ENCODE peak calls at places on chromosomes 7 and 10, in nine cellular contexts. One of them, this sample, is unnamed.

GRCh38 chr10:31031205-31031665 is 430 bp downstream of the ZNF438 start:
- DNase-seq in NCI-H1436: no peak
- DNase-seq in stimulated activated CD8-positive, alpha-beta memory T cell treated with anti-CD3 and anti-CD28 coated beads, Interleukin-15, amount 100 ng/mL, for 24 hours: no peak
- DNase-seq in T1000: no peak
- DNase-seq in lower leg skin: no peak
- DNase-seq in pons: no peak
- DNase-seq in nephron progenitor cell: no peak
- DNase-seq in NCI-H2171: no peak
- DNase-seq in mucosa of gallbladder: no peak
- DNase-seq in this sample: no peak

GRCh38 chr10:96587255-96588059 is 645 bp upstream of the TM9SF3 start:
- DNase-seq in stimulated activated CD8-positive, alpha-beta memory T cell treated with anti-CD3 and anti-CD28 coated beads, Interleukin-15, amount 100 ng/mL, for 24 hours: no peak
- DNase-seq in nephron progenitor cell: no peak
- DNase-seq in NCI-H1436: no peak
- DNase-seq in mucosa of gallbladder: peak; percentile 53
- DNase-seq in lower leg skin: peak; percentile 49
- DNase-seq in pons: peak; percentile 62
- DNase-seq in T1000: peak; percentile 87
- DNase-seq in NCI-H2171: no peak
- DNase-seq in this sample: peak; percentile 49

GRCh38 chr10:93813507-93814465 is 56.0 kb downstream of the LGI1 start:
- DNase-seq in lower leg skin: no peak
- DNase-seq in NCI-H1436: peak; percentile 36
- DNase-seq in nephron progenitor cell: peak; percentile 54
- DNase-seq in NCI-H2171: no peak
- DNase-seq in stimulated activated CD8-positive, alpha-beta memory T cell treated with anti-CD3 and anti-CD28 coated beads, Interleukin-15, amount 100 ng/mL, for 24 hours: peak; percentile 6
- DNase-seq in T1000: peak; percentile 20
- DNase-seq in pons: peak; percentile 66
- DNase-seq in mucosa of gallbladder: peak; percentile 48
- DNase-seq in this sample: peak; percentile 12

GRCh38 chr10:70679498-70679897 is 7.2 kb downstream of the ADAMTS14 start:
- DNase-seq in nephron progenitor cell: no peak
- DNase-seq in stimulated activated CD8-positive, alpha-beta memory T cell treated with anti-CD3 and anti-CD28 coated beads, Interleukin-15, amount 100 ng/mL, for 24 hours: no peak
- DNase-seq in pons: no peak
- DNase-seq in NCI-H2171: peak; percentile 84
- DNase-seq in NCI-H1436: no peak
- DNase-seq in T1000: no peak
- DNase-seq in lower leg skin: peak; percentile 73
- DNase-seq in mucosa of gallbladder: no peak
- DNase-seq in this sample: no peak

GRCh38 chr10:35635576-35635975 is 6.5 kb downstream of the FZD8 start:
- DNase-seq in mucosa of gallbladder: peak; percentile 46
- DNase-seq in NCI-H1436: peak; percentile 57
- DNase-seq in NCI-H2171: peak; percentile 50
- DNase-seq in T1000: peak; percentile 26
- DNase-seq in nephron progenitor cell: peak; percentile 60
- DNase-seq in lower leg skin: peak; percentile 61
- DNase-seq in stimulated activated CD8-positive, alpha-beta memory T cell treated with anti-CD3 and anti-CD28 coated beads, Interleukin-15, amount 100 ng/mL, for 24 hours: no peak
- DNase-seq in pons: peak; percentile 84
- DNase-seq in this sample: peak; percentile 60

GRCh38 chr7:105894131-105894530 is 17.7 kb upstream of the ATXN7L1 start:
- DNase-seq in pons: no peak
- DNase-seq in nephron progenitor cell: no peak
- DNase-seq in lower leg skin: no peak
- DNase-seq in stimulated activated CD8-positive, alpha-beta memory T cell treated with anti-CD3 and anti-CD28 coated beads, Interleukin-15, amount 100 ng/mL, for 24 hours: no peak
- DNase-seq in NCI-H1436: no peak
- DNase-seq in mucosa of gallbladder: no peak
- DNase-seq in T1000: no peak
- DNase-seq in NCI-H2171: no peak
- DNase-seq in this sample: no peak

GRCh38 chr7:143013897-143014296 is 13.0 kb downstream of the OR9A2 start:
- DNase-seq in mucosa of gallbladder: no peak
- DNase-seq in nephron progenitor cell: no peak
- DNase-seq in T1000: no peak
- DNase-seq in stimulated activated CD8-positive, alpha-beta memory T cell treated with anti-CD3 and anti-CD28 coated beads, Interleukin-15, amount 100 ng/mL, for 24 hours: no peak
- DNase-seq in NCI-H2171: no peak
- DNase-seq in lower leg skin: no peak
- DNase-seq in pons: no peak
- DNase-seq in NCI-H1436: no peak
- DNase-seq in this sample: no peak

GRCh38 chr10:5891009-5891408 is 966 bp downstream of the FBH1 start:
- DNase-seq in pons: no peak
- DNase-seq in nephron progenitor cell: no peak
- DNase-seq in NCI-H1436: no peak
- DNase-seq in T1000: no peak
- DNase-seq in mucosa of gallbladder: no peak
- DNase-seq in stimulated activated CD8-positive, alpha-beta memory T cell treated with anti-CD3 and anti-CD28 coated beads, Interleukin-15, amount 100 ng/mL, for 24 hours: no peak
- DNase-seq in lower leg skin: no peak
- DNase-seq in NCI-H2171: no peak
- DNase-seq in this sample: no peak

GRCh38 chr7:40945788-40946187 is 757.1 kb downstream of the INHBA start:
- DNase-seq in pons: no peak
- DNase-seq in NCI-H1436: no peak
- DNase-seq in mucosa of gallbladder: no peak
- DNase-seq in NCI-H2171: no peak
- DNase-seq in T1000: no peak
- DNase-seq in nephron progenitor cell: no peak
- DNase-seq in stimulated activated CD8-positive, alpha-beta memory T cell treated with anti-CD3 and anti-CD28 coated beads, Interleukin-15, amount 100 ng/mL, for 24 hours: no peak
- DNase-seq in lower leg skin: no peak
- DNase-seq in this sample: no peak

GRCh38 chr7:5523052-5523711 is 99.5 kb upstream of the TNRC18 start:
- DNase-seq in T1000: peak; percentile 27
- DNase-seq in stimulated activated CD8-positive, alpha-beta memory T cell treated with anti-CD3 and anti-CD28 coated beads, Interleukin-15, amount 100 ng/mL, for 24 hours: no peak
- DNase-seq in NCI-H1436: no peak
- DNase-seq in nephron progenitor cell: no peak
- DNase-seq in mucosa of gallbladder: no peak
- DNase-seq in NCI-H2171: no peak
- DNase-seq in pons: no peak
- DNase-seq in lower leg skin: no peak
- DNase-seq in this sample: no peak

GRCh38 chr7:6178273-6179029 is 94.0 kb downstream of the CYTH3 start:
- DNase-seq in T1000: no peak
- DNase-seq in NCI-H1436: no peak
- DNase-seq in nephron progenitor cell: no peak
- DNase-seq in stimulated activated CD8-positive, alpha-beta memory T cell treated with anti-CD3 and anti-CD28 coated beads, Interleukin-15, amount 100 ng/mL, for 24 hours: no peak
- DNase-seq in lower leg skin: no peak
- DNase-seq in mucosa of gallbladder: no peak
- DNase-seq in NCI-H2171: no peak
- DNase-seq in pons: no peak
- DNase-seq in this sample: no peak

GRCh38 chr7:143882611-143883078 is 19.3 kb downstream of the TCAF1 start:
- DNase-seq in mucosa of gallbladder: peak; percentile 45
- DNase-seq in pons: peak; percentile 82
- DNase-seq in T1000: no peak
- DNase-seq in nephron progenitor cell: peak; percentile 85
- DNase-seq in NCI-H2171: peak; percentile 83
- DNase-seq in stimulated activated CD8-positive, alpha-beta memory T cell treated with anti-CD3 and anti-CD28 coated beads, Interleukin-15, amount 100 ng/mL, for 24 hours: no peak
- DNase-seq in lower leg skin: no peak
- DNase-seq in NCI-H1436: peak; percentile 66
- DNase-seq in this sample: no peak

GRCh38 chr7:138475377-138475776 is 15.3 kb downstream of the TRIM24 start:
- DNase-seq in NCI-H2171: no peak
- DNase-seq in lower leg skin: no peak
- DNase-seq in nephron progenitor cell: no peak
- DNase-seq in mucosa of gallbladder: no peak
- DNase-seq in NCI-H1436: no peak
- DNase-seq in pons: no peak
- DNase-seq in T1000: no peak
- DNase-seq in stimulated activated CD8-positive, alpha-beta memory T cell treated with anti-CD3 and anti-CD28 coated beads, Interleukin-15, amount 100 ng/mL, for 24 hours: no peak
- DNase-seq in this sample: no peak

GRCh38 chr7:106737202-106737562 is 76.2 kb upstream of the CCDC71L start:
- DNase-seq in NCI-H2171: no peak
- DNase-seq in NCI-H1436: no peak
- DNase-seq in pons: no peak
- DNase-seq in T1000: no peak
- DNase-seq in stimulated activated CD8-positive, alpha-beta memory T cell treated with anti-CD3 and anti-CD28 coated beads, Interleukin-15, amount 100 ng/mL, for 24 hours: no peak
- DNase-seq in mucosa of gallbladder: no peak
- DNase-seq in nephron progenitor cell: no peak
- DNase-seq in lower leg skin: no peak
- DNase-seq in this sample: no peak

GRCh38 chr7:116363637-116364432 is 135.7 kb upstream of the CAV2 start:
- DNase-seq in nephron progenitor cell: no peak
- DNase-seq in lower leg skin: no peak
- DNase-seq in NCI-H2171: no peak
- DNase-seq in NCI-H1436: no peak
- DNase-seq in stimulated activated CD8-positive, alpha-beta memory T cell treated with anti-CD3 and anti-CD28 coated beads, Interleukin-15, amount 100 ng/mL, for 24 hours: no peak
- DNase-seq in T1000: no peak
- DNase-seq in mucosa of gallbladder: no peak
- DNase-seq in pons: no peak
- DNase-seq in this sample: no peak

GRCh38 chr7:21902240-21902639 is 43.5 kb downstream of the CDCA7L start:
- DNase-seq in mucosa of gallbladder: no peak
- DNase-seq in nephron progenitor cell: no peak
- DNase-seq in stimulated activated CD8-positive, alpha-beta memory T cell treated with anti-CD3 and anti-CD28 coated beads, Interleukin-15, amount 100 ng/mL, for 24 hours: no peak
- DNase-seq in NCI-H1436: no peak
- DNase-seq in NCI-H2171: no peak
- DNase-seq in pons: no peak
- DNase-seq in T1000: no peak
- DNase-seq in lower leg skin: no peak
- DNase-seq in this sample: no peak

GRCh38 chr7:129778770-129779601 is 167.5 kb downstream of the NRF1 start:
- DNase-seq in mucosa of gallbladder: no peak
- DNase-seq in NCI-H2171: peak; percentile 29
- DNase-seq in nephron progenitor cell: peak; percentile 48
- DNase-seq in stimulated activated CD8-positive, alpha-beta memory T cell treated with anti-CD3 and anti-CD28 coated beads, Interleukin-15, amount 100 ng/mL, for 24 hours: no peak
- DNase-seq in lower leg skin: no peak
- DNase-seq in T1000: no peak
- DNase-seq in NCI-H1436: no peak
- DNase-seq in pons: no peak
- DNase-seq in this sample: no peak